ENCODE peak calls at places on chromosome 13, in nine cellular contexts. V, H, G, T, S, J, Q, F and K are unnamed samples.

GRCh38 chr13:29977721-29978120 is 127.3 kb upstream of the UBL3 start:
- DNase-seq in V (no peak), H (no peak), G (no peak), T (no peak), S (peak), J (no peak), Q (no peak), F (no peak), K (no peak)

GRCh38 chr13:85441364-85441763 is 357.9 kb downstream of the SLITRK6 start:
- DNase-seq in V (no peak), H (no peak), G (no peak), T (no peak), S (no peak), J (no peak), Q (no peak), F (no peak), K (no peak)

GRCh38 chr13:112733661-112734379 is 44.0 kb downstream of the ATP11A start:
- DNase-seq in V (no peak), H (no peak), G (no peak), T (no peak), S (no peak), J (no peak), Q (no peak), F (peak), K (no peak)

GRCh38 chr13:27186295-27186694 is 14.7 kb upstream of the USP12 start:
- DNase-seq in V (no peak), H (no peak), G (no peak), T (no peak), S (no peak), J (no peak), Q (no peak), F (no peak), K (no peak)

GRCh38 chr13:102707465-102707864 is 12.6 kb upstream of the METTL21C start:
- DNase-seq in V (no peak), H (no peak), G (no peak), T (no peak), S (peak), J (no peak), Q (no peak), F (no peak), K (peak)

GRCh38 chr13:80604094-80604493 is 263.2 kb upstream of the SPRY2 start:
- DNase-seq in V (no peak), H (no peak), G (no peak), T (no peak), S (no peak), J (no peak), Q (no peak), F (no peak), K (no peak)

GRCh38 chr13:88031980-88032562 is 360.9 kb downstream of the SLITRK5 start:
- DNase-seq in V (no peak), H (no peak), G (no peak), T (no peak), S (peak), J (no peak), Q (no peak), F (no peak), K (no peak)

GRCh38 chr13:24005711-24006281 is 108.5 kb upstream of the C1QTNF9B start:
- DNase-seq in V (no peak), H (no peak), G (no peak), T (no peak), S (no peak), J (no peak), Q (no peak), F (no peak), K (no peak)

GRCh38 chr13:80339841-80340642 is 884 bp downstream of the SPRY2 start:
- DNase-seq in V (peak), H (peak), G (peak), T (peak), S (peak), J (peak), Q (no peak), F (peak), K (no peak)

GRCh38 chr13:98977568-98978270 is at the start of gene DOCK9:
- DNase-seq in V (no peak), H (peak), G (peak), T (no peak), S (peak), J (peak), Q (no peak), F (peak), K (no peak)

GRCh38 chr13:98978280-98978679 is 416 bp upstream of the DOCK9 start:
- DNase-seq in V (no peak), H (no peak), G (no peak), T (no peak), S (peak), J (no peak), Q (peak), F (no peak), K (no peak)

GRCh38 chr13:98976338-98976737 is 1.5 kb downstream of the DOCK9 start:
- DNase-seq in V (no peak), H (no peak), G (no peak), T (no peak), S (peak), J (no peak), Q (no peak), F (no peak), K (no peak)

GRCh38 chr13:98975822-98976261 is 2.0 kb downstream of the DOCK9 start:
- DNase-seq in V (no peak), H (no peak), G (no peak), T (no peak), S (no peak), J (no peak), Q (no peak), F (no peak), K (no peak)

DNA sequence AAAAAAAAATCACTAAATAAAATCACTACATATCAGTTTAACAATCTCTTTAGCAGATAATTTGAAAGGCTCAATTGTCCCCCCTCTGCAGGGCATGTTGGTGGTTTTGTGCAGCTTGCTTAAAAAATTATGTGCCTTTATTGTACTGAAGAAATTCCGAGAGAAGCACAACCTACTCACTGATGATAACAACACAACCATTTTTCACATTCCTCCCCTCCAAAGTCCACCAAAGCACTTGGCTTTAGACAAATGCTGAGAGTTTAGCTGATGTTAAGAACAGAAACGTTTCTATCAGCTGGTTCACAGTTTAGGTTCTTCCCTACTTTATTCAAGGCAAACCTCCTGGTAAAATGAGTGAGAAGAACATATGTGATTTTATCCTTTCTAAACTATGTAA is 923 bp downstream of the DOCK9 start:
- DNase-seq in V (no peak), H (no peak), G (no peak), T (no peak), S (peak), J (no peak), Q (no peak), F (no peak), K (no peak)
- H3K4me3 ChIP-seq in V (no peak), H (no peak), G (peak), T (peak), S (no peak), J (no peak), Q (no peak), F (peak), K (no peak)

GRCh38 chr13:49679244-49679643 is 12.0 kb downstream of the EBPL start:
- DNase-seq in V (peak), H (no peak), G (no peak), T (no peak), S (peak), J (no peak), Q (no peak), F (no peak), K (no peak)
- TF ChIP-seq CTCF in V (peak), H (no peak), G (peak), T (no peak), S (peak), J (no peak), Q (no peak), F (no peak), K (peak)

DNA sequence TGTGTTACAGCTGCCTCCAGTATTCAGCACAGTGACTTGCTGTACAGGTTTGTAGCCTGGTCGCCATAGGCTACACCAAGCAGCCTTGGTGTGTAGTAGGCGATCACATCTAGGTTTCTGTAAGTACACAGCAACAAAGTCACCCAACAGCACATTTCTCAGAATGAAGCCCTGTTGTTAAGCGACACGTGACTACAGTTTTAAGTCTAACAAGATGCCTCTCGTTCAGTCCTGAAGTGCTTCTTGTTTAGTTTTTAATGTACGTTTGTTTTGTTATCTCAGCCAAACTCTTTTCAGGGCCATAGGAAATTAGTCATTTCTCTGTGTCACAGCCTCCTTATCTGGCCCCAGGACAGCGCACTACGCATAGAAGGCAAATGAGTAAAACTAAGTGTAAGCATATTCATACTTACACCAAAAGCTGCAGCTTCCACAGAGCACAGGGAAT is 50.0 kb upstream of the GPR183 start:
- DNase-seq in V (no peak), H (no peak), G (peak), T (no peak), S (peak), J (no peak), Q (no peak), F (no peak), K (no peak)
- H3K4me3 ChIP-seq in V (no peak), H (no peak), G (no peak), T (no peak), S (no peak), J (no peak), Q (no peak), F (no peak), K (no peak)

DNA sequence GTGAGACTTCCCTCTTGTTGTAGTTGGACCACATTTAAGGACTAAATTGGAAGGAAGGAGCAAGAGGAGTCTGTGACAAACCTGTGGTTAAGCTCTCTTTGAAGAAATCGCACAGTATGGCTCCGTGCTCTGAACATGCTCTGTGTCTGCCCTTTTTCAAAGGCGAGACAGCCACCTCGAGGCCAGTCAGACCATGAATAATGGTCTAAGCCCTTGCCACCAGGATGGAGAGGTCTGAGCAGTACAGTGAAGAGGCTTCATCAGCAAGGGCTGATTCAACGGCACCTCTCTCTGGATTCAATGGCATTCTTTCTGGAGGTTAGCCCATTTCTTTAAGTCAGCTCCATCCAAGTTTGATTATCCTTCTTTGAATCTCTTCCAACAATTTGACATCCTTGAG is 30.9 kb downstream of the FAM216B start:
- DNase-seq in V (no peak), H (no peak), G (no peak), T (no peak), S (no peak), J (no peak), Q (no peak), F (no peak), K (no peak)
- TF ChIP-seq CTCF in V (peak), H (no peak), G (no peak), T (no peak), S (no peak), J (no peak), Q (no peak), F (no peak), K (peak)

GRCh38 chr13:97435297-97435682 is 1.3 kb downstream of the RAP2A start:
- DNase-seq in V (no peak), H (no peak), G (no peak), T (no peak), S (no peak), J (no peak), Q (no peak), F (no peak), K (no peak)
- H3K4me3 ChIP-seq in V (peak), H (no peak), G (peak), T (peak), S (peak), J (no peak), Q (peak), F (peak), K (peak)

GRCh38 chr13:33467556-33467955 is 182.0 kb upstream of the STARD13 start:
- DNase-seq in V (no peak), H (no peak), G (no peak), T (no peak), S (no peak), J (no peak), Q (no peak), F (no peak), K (no peak)

GRCh38 chr13:33471182-33471581 is 185.6 kb upstream of the STARD13 start:
- DNase-seq in V (no peak), H (no peak), G (no peak), T (no peak), S (peak), J (no peak), Q (no peak), F (no peak), K (no peak)

GRCh38 chr13:33462109-33462508 is 176.6 kb upstream of the STARD13 start:
- DNase-seq in V (peak), H (no peak), G (no peak), T (no peak), S (no peak), J (no peak), Q (no peak), F (no peak), K (no peak)

GRCh38 chr13:33464345-33464744 is 178.8 kb upstream of the STARD13 start:
- DNase-seq in V (no peak), H (no peak), G (no peak), T (no peak), S (no peak), J (no peak), Q (no peak), F (no peak), K (no peak)

GRCh38 chr13:33466262-33466661 is 180.7 kb upstream of the STARD13 start:
- DNase-seq in V (no peak), H (no peak), G (no peak), T (no peak), S (no peak), J (no peak), Q (no peak), F (no peak), K (no peak)
- TF ChIP-seq CTCF in V (no peak), H (no peak), G (no peak), T (no peak), S (no peak), J (no peak), Q (no peak), F (no peak), K (no peak)

GRCh38 chr13:46575321-46575721 is 22.4 kb downstream of the LRCH1 start:
- DNase-seq in V (no peak), H (no peak), G (no peak), T (no peak), S (peak), J (no peak), Q (no peak), F (no peak), K (no peak)
- H3K4me3 ChIP-seq in V (no peak), H (no peak), G (no peak), T (no peak), S (no peak), J (no peak), Q (no peak), F (no peak), K (no peak)